ENCODE peak calls at places on chromosomes 13 and 19, in ten cellular contexts. One of them, this sample, is unnamed.

GRCh38 chr19:1655131-1655981 is 2.9 kb upstream of the TCF3 start:
- DNase-seq in NCI-H1417: no peak
- DNase-seq in mesenchymal stem cell: no peak
- DNase-seq in NCI-H1694: no peak
- DNase-seq in RWPE1: no peak
- DNase-seq in WTC11: no peak
- DNase-seq in cardiac fibroblast: no peak
- DNase-seq in T-helper 9 cell: no peak
- DNase-seq in DMS153: no peak
- DNase-seq in astrocyte of the hippocampus: peak; percentile 25
- DNase-seq in this sample: no peak

GRCh38 chr13:37306778-37307544 is 201.5 kb upstream of the CSNK1A1L start:
- DNase-seq in astrocyte of the hippocampus: peak; percentile 93
- DNase-seq in mesenchymal stem cell: peak; percentile 87
- DNase-seq in WTC11: no peak
- DNase-seq in cardiac fibroblast: peak; percentile 78
- DNase-seq in RWPE1: peak; percentile 62
- DNase-seq in NCI-H1417: no peak
- DNase-seq in T-helper 9 cell: no peak
- DNase-seq in NCI-H1694: no peak
- DNase-seq in DMS153: no peak
- DNase-seq in this sample: peak; percentile 95

GRCh38 chr13:77919351-77920294 is 992 bp upstream of the EDNRB start:
- DNase-seq in DMS153: no peak
- DNase-seq in astrocyte of the hippocampus: peak; percentile 67
- DNase-seq in NCI-H1694: peak; percentile 36
- DNase-seq in NCI-H1417: peak; percentile 66
- DNase-seq in WTC11: peak; percentile 61
- DNase-seq in cardiac fibroblast: peak; percentile 52
- DNase-seq in RWPE1: no peak
- DNase-seq in mesenchymal stem cell: peak; percentile 61
- DNase-seq in T-helper 9 cell: no peak
- DNase-seq in this sample: peak; percentile 14

GRCh38 chr19:15294591-15294990 is 37.7 kb downstream of the BRD4 start:
- DNase-seq in WTC11: no peak
- DNase-seq in astrocyte of the hippocampus: no peak
- DNase-seq in mesenchymal stem cell: no peak
- DNase-seq in RWPE1: no peak
- DNase-seq in NCI-H1417: no peak
- DNase-seq in cardiac fibroblast: peak; percentile 49
- DNase-seq in NCI-H1694: peak; percentile 39
- DNase-seq in T-helper 9 cell: no peak
- DNase-seq in DMS153: no peak
- DNase-seq in this sample: no peak

GRCh38 chr19:4140237-4140711 is 13.2 kb upstream of the CREB3L3 start:
- DNase-seq in WTC11: peak; percentile 61
- DNase-seq in NCI-H1417: peak; percentile 64
- DNase-seq in mesenchymal stem cell: peak; percentile 79
- DNase-seq in RWPE1: peak; percentile 81
- DNase-seq in cardiac fibroblast: peak; percentile 83
- DNase-seq in NCI-H1694: peak; percentile 23
- DNase-seq in DMS153: peak; percentile 16
- DNase-seq in T-helper 9 cell: no peak
- DNase-seq in astrocyte of the hippocampus: peak; percentile 68
- DNase-seq in this sample: peak; percentile 38

GRCh38 chr13:50085063-50085462 is 69.8 kb downstream of the KCNRG start:
- DNase-seq in T-helper 9 cell: no peak
- DNase-seq in RWPE1: no peak
- DNase-seq in DMS153: no peak
- DNase-seq in WTC11: no peak
- DNase-seq in NCI-H1694: peak; percentile 45
- DNase-seq in NCI-H1417: no peak
- DNase-seq in mesenchymal stem cell: peak; percentile 60
- DNase-seq in cardiac fibroblast: peak; percentile 66
- DNase-seq in astrocyte of the hippocampus: peak; percentile 72
- DNase-seq in this sample: no peak

GRCh38 chr19:39951065-39951650 is 16.7 kb upstream of the FCGBP start:
- DNase-seq in DMS153: no peak
- DNase-seq in cardiac fibroblast: no peak
- DNase-seq in WTC11: no peak
- DNase-seq in mesenchymal stem cell: no peak
- DNase-seq in astrocyte of the hippocampus: no peak
- DNase-seq in RWPE1: no peak
- DNase-seq in T-helper 9 cell: no peak
- DNase-seq in NCI-H1694: no peak
- DNase-seq in NCI-H1417: no peak
- DNase-seq in this sample: no peak

GRCh38 chr19:1291761-1292418 is 6.2 kb downstream of the EFNA2 start:
- DNase-seq in cardiac fibroblast: no peak
- DNase-seq in NCI-H1694: no peak
- DNase-seq in RWPE1: no peak
- DNase-seq in astrocyte of the hippocampus: no peak
- DNase-seq in WTC11: no peak
- DNase-seq in mesenchymal stem cell: no peak
- DNase-seq in NCI-H1417: no peak
- DNase-seq in T-helper 9 cell: no peak
- DNase-seq in DMS153: no peak
- DNase-seq in this sample: no peak

This sample was measured in brain microvascular endothelial cell.